ENCODE peak calls at places on chromosomes 1 and 21, in nine cellular contexts. One of them, this sample, is unnamed.

GRCh38 chr1:155976062-155976912 is 2.1 kb downstream of the ARHGEF2 start:
- DNase-seq in endothelial cell of umbilical vein: no peak
- DNase-seq in right lobe of liver: peak
- DNase-seq in ovary: peak
- DNase-seq in sigmoid colon: peak
- DNase-seq in stomach: peak
- DNase-seq in uterus: peak
- DNase-seq in heart left ventricle: peak
- DNase-seq in body of pancreas: peak
- DNase-seq in this sample: no peak

GRCh38 chr1:178682886-178683285 is 42.2 kb upstream of the RALGPS2 start:
- DNase-seq in stomach: no peak
- DNase-seq in ovary: no peak
- DNase-seq in sigmoid colon: no peak
- DNase-seq in right lobe of liver: no peak
- DNase-seq in body of pancreas: no peak
- DNase-seq in endothelial cell of umbilical vein: no peak
- DNase-seq in uterus: no peak
- DNase-seq in heart left ventricle: no peak
- DNase-seq in this sample: no peak

GRCh38 chr1:95042286-95042685 is 30.5 kb downstream of the ALG14 start:
- DNase-seq in endothelial cell of umbilical vein: no peak
- DNase-seq in right lobe of liver: no peak
- DNase-seq in stomach: no peak
- DNase-seq in sigmoid colon: peak
- DNase-seq in heart left ventricle: no peak
- DNase-seq in uterus: peak
- DNase-seq in ovary: peak
- DNase-seq in body of pancreas: no peak
- DNase-seq in this sample: no peak

GRCh38 chr1:182703539-182703938 is 19.2 kb upstream of the RGS8 start:
- DNase-seq in body of pancreas: no peak
- DNase-seq in ovary: no peak
- DNase-seq in endothelial cell of umbilical vein: no peak
- DNase-seq in stomach: no peak
- DNase-seq in sigmoid colon: no peak
- DNase-seq in heart left ventricle: no peak
- DNase-seq in uterus: no peak
- DNase-seq in right lobe of liver: no peak
- DNase-seq in this sample: no peak

GRCh38 chr1:2921970-2922686 is 99.1 kb upstream of the ACTRT2 start:
- DNase-seq in stomach: no peak
- DNase-seq in heart left ventricle: no peak
- DNase-seq in right lobe of liver: no peak
- DNase-seq in ovary: no peak
- DNase-seq in body of pancreas: peak
- DNase-seq in sigmoid colon: no peak
- DNase-seq in endothelial cell of umbilical vein: no peak
- DNase-seq in uterus: no peak
- DNase-seq in this sample: no peak

GRCh38 chr1:235056937-235057336 is 71.7 kb downstream of the TOMM20 start:
- DNase-seq in uterus: no peak
- DNase-seq in endothelial cell of umbilical vein: no peak
- DNase-seq in ovary: no peak
- DNase-seq in right lobe of liver: no peak
- DNase-seq in stomach: no peak
- DNase-seq in heart left ventricle: no peak
- DNase-seq in sigmoid colon: no peak
- DNase-seq in body of pancreas: no peak
- DNase-seq in this sample: no peak

GRCh38 chr21:34843562-34843961 is 174.8 kb downstream of the CLIC6 start:
- DNase-seq in stomach: peak
- DNase-seq in sigmoid colon: no peak
- DNase-seq in right lobe of liver: no peak
- DNase-seq in ovary: no peak
- DNase-seq in endothelial cell of umbilical vein: no peak
- DNase-seq in heart left ventricle: no peak
- DNase-seq in body of pancreas: no peak
- DNase-seq in uterus: no peak
- DNase-seq in this sample: no peak

GRCh38 chr21:39384674-39385298 is 35.9 kb upstream of the HMGN1 start:
- DNase-seq in body of pancreas: no peak
- DNase-seq in heart left ventricle: no peak
- DNase-seq in ovary: no peak
- DNase-seq in right lobe of liver: no peak
- DNase-seq in endothelial cell of umbilical vein: peak
- DNase-seq in stomach: no peak
- DNase-seq in uterus: no peak
- DNase-seq in sigmoid colon: no peak
- DNase-seq in this sample: no peak

GRCh38 chr1:1391225-1391624 is 7.9 kb downstream of the CCNL2 start:
- DNase-seq in right lobe of liver: no peak
- DNase-seq in endothelial cell of umbilical vein: no peak
- DNase-seq in body of pancreas: no peak
- DNase-seq in uterus: no peak
- DNase-seq in stomach: no peak
- DNase-seq in ovary: no peak
- DNase-seq in sigmoid colon: no peak
- DNase-seq in heart left ventricle: no peak
- DNase-seq in this sample: no peak

GRCh38 chr1:61079898-61080336 is 2.4 kb upstream of the NFIA start:
- DNase-seq in uterus: peak
- DNase-seq in heart left ventricle: peak
- DNase-seq in ovary: peak
- DNase-seq in stomach: peak
- DNase-seq in endothelial cell of umbilical vein: peak
- DNase-seq in sigmoid colon: peak
- DNase-seq in right lobe of liver: peak
- DNase-seq in body of pancreas: peak
- DNase-seq in this sample: peak

GRCh38 chr1:51519857-51520699 is 1.0 kb upstream of the EPS15 start:
- DNase-seq in right lobe of liver: no peak
- DNase-seq in ovary: no peak
- DNase-seq in endothelial cell of umbilical vein: peak
- DNase-seq in stomach: no peak
- DNase-seq in body of pancreas: no peak
- DNase-seq in sigmoid colon: no peak
- DNase-seq in heart left ventricle: no peak
- DNase-seq in uterus: no peak
- DNase-seq in this sample: peak

GRCh38 chr21:34919406-34919805 is 129.7 kb downstream of the RUNX1 start:
- DNase-seq in ovary: no peak
- DNase-seq in endothelial cell of umbilical vein: no peak
- DNase-seq in sigmoid colon: no peak
- DNase-seq in body of pancreas: no peak
- DNase-seq in heart left ventricle: no peak
- DNase-seq in uterus: no peak
- DNase-seq in stomach: no peak
- DNase-seq in right lobe of liver: no peak
- DNase-seq in this sample: no peak

DNA sequence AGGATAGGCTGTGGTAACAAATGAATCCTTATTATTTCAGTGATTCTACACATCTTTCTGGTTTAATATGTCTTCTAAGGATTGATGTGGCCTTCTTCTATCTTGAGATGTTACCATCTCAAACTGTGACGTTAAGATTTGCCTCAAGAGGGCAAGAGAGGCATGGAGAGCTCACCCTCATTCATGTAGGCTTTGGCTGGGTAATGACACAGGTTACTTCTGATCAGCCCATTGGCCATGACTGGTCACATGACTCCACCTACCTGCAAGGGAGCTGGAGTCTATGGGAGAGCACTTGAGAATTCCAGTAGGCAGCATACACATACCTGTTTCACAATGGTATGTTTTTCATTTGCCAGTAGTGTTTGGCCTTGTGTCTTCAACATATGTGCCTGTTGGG is 30.0 kb downstream of the CACHD1 start:
- DNase-seq in uterus: no peak
- DNase-seq in sigmoid colon: no peak
- DNase-seq in ovary: no peak
- DNase-seq in body of pancreas: no peak
- DNase-seq in right lobe of liver: no peak
- DNase-seq in stomach: no peak
- DNase-seq in endothelial cell of umbilical vein: no peak
- DNase-seq in heart left ventricle: no peak
- DNase-seq in this sample: no peak
- TF ChIP-seq CTCF in uterus: no peak
- TF ChIP-seq CTCF in sigmoid colon: no peak
- TF ChIP-seq CTCF in ovary: no peak
- TF ChIP-seq CTCF in body of pancreas: no peak
- TF ChIP-seq CTCF in right lobe of liver: no peak
- TF ChIP-seq CTCF in stomach: no peak
- TF ChIP-seq CTCF in endothelial cell of umbilical vein: no peak
- TF ChIP-seq CTCF in heart left ventricle: no peak
- TF ChIP-seq CTCF in this sample: no peak

GRCh38 chr1:30822006-30822405 is 64.4 kb upstream of the LAPTM5 start:
- DNase-seq in ovary: no peak
- DNase-seq in endothelial cell of umbilical vein: no peak
- DNase-seq in body of pancreas: no peak
- DNase-seq in heart left ventricle: no peak
- DNase-seq in right lobe of liver: no peak
- DNase-seq in sigmoid colon: no peak
- DNase-seq in stomach: no peak
- DNase-seq in uterus: no peak
- DNase-seq in this sample: no peak

GRCh38 chr1:30822966-30823581 is 65.5 kb upstream of the LAPTM5 start:
- DNase-seq in heart left ventricle: no peak
- DNase-seq in endothelial cell of umbilical vein: no peak
- DNase-seq in ovary: no peak
- DNase-seq in sigmoid colon: no peak
- DNase-seq in right lobe of liver: no peak
- DNase-seq in uterus: no peak
- DNase-seq in body of pancreas: no peak
- DNase-seq in stomach: no peak
- DNase-seq in this sample: no peak

GRCh38 chr1:30823627-30823968 is 66.0 kb upstream of the LAPTM5 start:
- DNase-seq in endothelial cell of umbilical vein: peak
- DNase-seq in uterus: no peak
- DNase-seq in sigmoid colon: no peak
- DNase-seq in stomach: no peak
- DNase-seq in body of pancreas: no peak
- DNase-seq in heart left ventricle: no peak
- DNase-seq in right lobe of liver: peak
- DNase-seq in ovary: peak
- DNase-seq in this sample: peak

GRCh38 chr1:30824736-30825429 is 67.3 kb upstream of the LAPTM5 start:
- DNase-seq in heart left ventricle: no peak
- DNase-seq in body of pancreas: no peak
- DNase-seq in endothelial cell of umbilical vein: no peak
- DNase-seq in right lobe of liver: no peak
- DNase-seq in stomach: no peak
- DNase-seq in ovary: no peak
- DNase-seq in uterus: no peak
- DNase-seq in sigmoid colon: no peak
- DNase-seq in this sample: no peak

DNA sequence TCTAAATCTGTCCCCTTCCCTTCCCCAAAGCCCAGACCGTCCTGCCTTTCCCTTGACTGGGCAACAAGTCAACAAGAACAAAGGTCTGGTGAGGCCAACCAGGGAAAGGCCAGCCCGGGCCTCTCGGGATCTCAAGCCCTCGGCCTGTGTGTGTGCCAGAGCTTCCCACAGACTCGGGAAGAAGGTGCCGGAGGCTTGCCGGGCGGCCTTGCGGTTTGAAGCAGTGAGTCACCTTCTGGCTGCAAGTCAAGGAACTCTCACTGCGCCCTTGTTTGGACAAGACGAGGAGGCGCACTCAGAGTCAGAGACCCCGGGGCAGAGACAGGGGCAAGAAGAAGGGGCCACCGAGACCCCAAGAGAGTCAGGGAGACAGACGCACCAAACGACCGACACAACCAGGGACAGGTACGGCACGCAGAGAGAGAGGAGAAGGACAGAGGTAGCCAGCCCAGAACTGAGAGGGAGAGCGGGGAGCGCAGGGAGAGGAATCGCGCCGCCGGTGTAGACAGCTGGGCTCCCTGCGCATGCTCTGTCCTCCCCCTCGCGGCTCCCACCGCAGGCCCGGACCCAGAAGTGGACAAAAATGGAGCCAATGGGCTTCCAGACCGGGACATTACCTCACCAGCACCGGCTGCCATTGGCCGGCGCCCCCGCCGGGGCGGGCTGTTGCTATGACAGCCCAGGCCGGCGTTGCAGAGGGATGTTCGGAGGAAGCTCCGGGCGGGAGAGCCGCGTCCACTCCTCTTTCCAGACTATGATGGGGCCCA is 66.6 kb upstream of the LAPTM5 start:
- DNase-seq in ovary: peak
- DNase-seq in body of pancreas: peak
- DNase-seq in stomach: peak
- DNase-seq in heart left ventricle: peak
- DNase-seq in uterus: peak
- DNase-seq in right lobe of liver: peak
- DNase-seq in sigmoid colon: peak
- DNase-seq in endothelial cell of umbilical vein: peak
- DNase-seq in this sample: peak
- TF ChIP-seq POLR2A in ovary: peak
- TF ChIP-seq POLR2A in body of pancreas: peak
- TF ChIP-seq POLR2A in stomach: no peak
- TF ChIP-seq POLR2A in heart left ventricle: peak
- TF ChIP-seq POLR2A in uterus: peak
- TF ChIP-seq POLR2A in right lobe of liver: peak
- TF ChIP-seq POLR2A in sigmoid colon: peak
- TF ChIP-seq POLR2A in endothelial cell of umbilical vein: peak
- TF ChIP-seq POLR2A in this sample: peak

DNA sequence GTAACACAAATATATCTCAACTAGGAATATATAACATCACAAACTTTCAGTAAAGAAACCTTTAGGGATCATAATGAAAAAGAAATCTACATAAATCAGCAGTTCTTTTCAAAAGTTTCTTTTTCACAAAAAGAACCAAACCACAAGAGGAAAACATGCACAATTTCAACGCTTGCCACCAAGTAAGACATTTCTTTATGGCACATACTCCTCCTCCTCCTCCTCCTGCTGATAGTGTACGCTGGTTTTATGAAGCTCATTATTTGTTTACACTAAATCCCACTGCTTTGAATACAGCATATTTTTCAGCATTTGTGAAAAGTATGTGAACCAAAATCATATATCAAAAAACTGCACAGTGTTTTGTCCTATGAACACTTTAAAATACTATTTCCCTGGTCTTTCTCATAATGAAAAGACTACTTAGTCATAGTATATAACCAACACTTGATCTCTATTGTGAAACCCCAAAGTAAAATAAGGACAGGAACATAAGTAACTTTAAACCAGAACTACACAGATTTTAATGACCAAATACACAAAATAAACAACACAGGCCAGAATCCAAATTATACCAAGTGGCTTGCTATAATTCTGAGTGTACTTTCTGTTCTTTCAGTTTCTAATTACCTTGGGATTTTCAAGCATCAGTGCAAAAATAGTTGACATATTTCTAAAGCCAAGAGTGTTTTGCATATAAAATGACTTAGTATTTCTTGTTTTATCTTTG is 184.2 kb downstream of the EIF4G3 start:
- DNase-seq in stomach: no peak
- DNase-seq in right lobe of liver: no peak
- DNase-seq in uterus: no peak
- DNase-seq in body of pancreas: no peak
- DNase-seq in heart left ventricle: no peak
- DNase-seq in sigmoid colon: no peak
- DNase-seq in ovary: no peak
- DNase-seq in endothelial cell of umbilical vein: no peak
- DNase-seq in this sample: no peak
- H3K4me3 ChIP-seq in stomach: no peak
- H3K4me3 ChIP-seq in right lobe of liver: no peak
- H3K4me3 ChIP-seq in uterus: no peak
- H3K4me3 ChIP-seq in body of pancreas: no peak
- H3K4me3 ChIP-seq in heart left ventricle: no peak
- H3K4me3 ChIP-seq in sigmoid colon: no peak
- H3K4me3 ChIP-seq in ovary: no peak
- H3K4me3 ChIP-seq in endothelial cell of umbilical vein: no peak
- H3K4me3 ChIP-seq in this sample: no peak

GRCh38 chr21:15826147-15826780 is 96.5 kb downstream of the USP25 start:
- DNase-seq in right lobe of liver: no peak
- DNase-seq in sigmoid colon: no peak
- DNase-seq in uterus: no peak
- DNase-seq in stomach: no peak
- DNase-seq in endothelial cell of umbilical vein: peak
- DNase-seq in ovary: no peak
- DNase-seq in heart left ventricle: no peak
- DNase-seq in body of pancreas: peak
- DNase-seq in this sample: no peak
- TF ChIP-seq CTCF in right lobe of liver: peak
- TF ChIP-seq CTCF in sigmoid colon: no peak
- TF ChIP-seq CTCF in uterus: peak
- TF ChIP-seq CTCF in stomach: no peak
- TF ChIP-seq CTCF in endothelial cell of umbilical vein: peak
- TF ChIP-seq CTCF in ovary: no peak
- TF ChIP-seq CTCF in heart left ventricle: peak
- TF ChIP-seq CTCF in body of pancreas: peak
- TF ChIP-seq CTCF in this sample: peak

This sample was measured in adrenal gland.